ENCODE peak calls at places on chromosomes 3 and 15, in seven cellular contexts. T is heart left ventricle, V is uterus, E is ovary, K is body of pancreas, M is tibial nerve, G is A549. P is an unnamed sample. For H3K4me1, the result is how much of the 10 kb centered on the place peaks cover.

GRCh38 chr3:182981038-182981380 is 671 bp upstream of the DCUN1D1 start:
- DNase-seq in V (peak), G (no peak), M (no peak), K (no peak), E (peak), T (no peak), P (no peak)

GRCh38 chr15:78840661-78841060 is 29.4 kb upstream of the ADAMTS7 start:
- DNase-seq in T (peak), M (no peak), V (no peak), K (no peak), G (no peak), E (no peak), P (no peak)

GRCh38 chr15:58770519-58770856 is 614 bp upstream of the MINDY2 start:
- DNase-seq in G (no peak), K (no peak), E (no peak), M (no peak), T (no peak), V (no peak), P (no peak)

GRCh38 chr15:22918056-22918455 is 62.1 kb downstream of the CYFIP1 start:
- DNase-seq in V (no peak), G (peak), T (no peak), M (no peak), E (no peak), K (no peak), P (no peak)

GRCh38 chr3:115792206-115792955 is 169.1 kb downstream of the GAP43 start:
- DNase-seq in M (no peak), G (peak), T (no peak), E (no peak), K (no peak), V (no peak), P (no peak)

GRCh38 chr3:33044676-33045075 is 52.3 kb downstream of the GLB1 start:
- DNase-seq in G (no peak), K (no peak), T (no peak), V (no peak), E (no peak), M (no peak), P (no peak)

GRCh38 chr3:48502728-48503168 is 1.2 kb downstream of the SHISA5 start:
- DNase-seq in G (no peak), E (peak), K (peak), T (peak), M (peak), V (peak), P (peak)

GRCh38 chr15:91867581-91868026 is 14.1 kb downstream of the SLCO3A1 start:
- DNase-seq in M (no peak), V (peak), G (peak), E (peak), T (peak), K (peak), P (peak)

GRCh38 chr3:40268708-40269524 is 40.6 kb upstream of the EIF1B start:
- DNase-seq in G (no peak), E (no peak), V (no peak), K (no peak), T (no peak), M (no peak), P (no peak)

GRCh38 chr3:137171834-137172603 is 214.2 kb downstream of the IL20RB start:
- DNase-seq in G (no peak), E (no peak), V (no peak), M (no peak), T (no peak), K (no peak), P (no peak)

GRCh38 chr15:99537344-99537743 is 28.4 kb upstream of the MEF2A start:
- DNase-seq in V (no peak), T (peak), E (no peak), G (no peak), M (no peak), K (peak), P (no peak)

GRCh38 chr15:37014566-37014965 is 85.8 kb downstream of the MEIS2 start:
- DNase-seq in E (no peak), T (no peak), G (no peak), K (no peak), V (no peak), M (no peak), P (no peak)
- H3K4me1 ChIP-seq in E (under half), T (under half), G (under half), K (under half), V (under half), M (under half), P (under half)

GRCh38 chr3:143988306-143988705 is 16.7 kb downstream of the DIPK2A start:
- DNase-seq in V (no peak), E (no peak), K (no peak), G (no peak), M (no peak), T (no peak), P (no peak)

GRCh38 chr3:143991713-143992112 is 20.1 kb downstream of the DIPK2A start:
- DNase-seq in M (no peak), K (no peak), E (no peak), T (no peak), G (no peak), V (no peak), P (no peak)
- TF ChIP-seq POLR2A in M (no peak), K (no peak), E (no peak), T (no peak), G (no peak), V (no peak), P (no peak)

DNA sequence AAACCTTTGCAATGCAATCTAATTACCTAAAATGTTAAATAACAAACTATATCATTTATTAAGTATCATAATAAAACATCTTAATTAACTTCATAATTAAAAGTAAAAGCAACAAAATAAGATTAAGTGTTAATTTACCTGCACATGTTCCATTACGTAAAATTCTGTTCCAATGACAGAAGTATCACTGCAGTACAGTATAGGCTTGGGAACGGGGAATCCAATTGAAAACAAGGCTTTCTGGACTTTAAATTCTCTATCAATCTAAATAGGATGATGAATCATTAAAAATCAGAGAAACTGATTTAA is 17.1 kb downstream of the ACAD11 start:
- DNase-seq in K (no peak), E (no peak), T (no peak), M (no peak), V (no peak), G (no peak), P (no peak)
- TF ChIP-seq CTCF in K (no peak), E (no peak), T (no peak), M (no peak), V (peak), G (no peak), P (no peak)

DNA sequence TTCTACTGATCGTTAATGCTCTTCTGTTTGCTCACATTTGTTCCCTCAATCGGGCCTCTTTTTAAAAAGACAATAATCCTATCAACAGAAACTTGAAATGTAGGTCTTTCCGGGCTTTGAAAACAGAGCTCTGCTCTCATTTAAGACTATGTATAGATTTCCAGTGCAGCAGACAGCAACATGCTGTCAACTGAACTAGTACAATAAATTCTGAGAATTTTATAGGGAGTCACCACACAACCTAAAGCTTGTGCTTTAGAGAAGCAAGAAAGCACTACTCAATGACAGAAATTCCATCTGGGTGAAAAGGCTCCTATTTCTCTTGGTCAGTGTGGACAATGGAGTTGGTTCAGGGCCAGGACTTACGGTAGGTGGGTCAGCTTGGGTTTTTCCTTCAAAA is 583.6 kb downstream of the ROBO1 start:
- DNase-seq in V (no peak), K (no peak), T (no peak), M (no peak), E (no peak), G (no peak), P (no peak)
- H3K4me1 ChIP-seq in V (under half), K (under half), T (under half), M (under half), E (under half), G (under half), P (under half)

DNA sequence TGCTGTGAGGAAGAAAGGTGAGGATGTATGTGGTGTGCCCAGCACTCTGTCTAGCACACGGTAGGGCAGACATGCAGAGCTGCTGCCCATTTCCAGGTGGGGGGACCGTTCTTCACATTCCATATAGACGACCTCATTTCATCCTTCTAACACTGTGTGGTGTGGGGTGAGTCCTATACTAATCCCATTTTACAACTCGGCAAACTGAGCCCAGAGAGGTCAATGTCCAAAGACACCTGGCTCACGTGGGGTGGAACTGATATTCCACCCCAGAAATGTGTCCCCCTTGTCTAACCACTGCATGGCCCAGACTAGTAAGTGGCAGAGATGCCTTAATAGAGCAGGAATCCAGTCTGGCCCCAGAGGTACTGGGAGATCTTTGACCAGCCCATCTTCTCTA is 119.2 kb downstream of the FBLN2 start:
- DNase-seq in E (no peak), K (no peak), T (no peak), G (no peak), M (no peak), V (no peak), P (no peak)
- TF ChIP-seq POLR2A in E (no peak), K (no peak), T (no peak), G (no peak), M (no peak), V (no peak), P (no peak)

DNA sequence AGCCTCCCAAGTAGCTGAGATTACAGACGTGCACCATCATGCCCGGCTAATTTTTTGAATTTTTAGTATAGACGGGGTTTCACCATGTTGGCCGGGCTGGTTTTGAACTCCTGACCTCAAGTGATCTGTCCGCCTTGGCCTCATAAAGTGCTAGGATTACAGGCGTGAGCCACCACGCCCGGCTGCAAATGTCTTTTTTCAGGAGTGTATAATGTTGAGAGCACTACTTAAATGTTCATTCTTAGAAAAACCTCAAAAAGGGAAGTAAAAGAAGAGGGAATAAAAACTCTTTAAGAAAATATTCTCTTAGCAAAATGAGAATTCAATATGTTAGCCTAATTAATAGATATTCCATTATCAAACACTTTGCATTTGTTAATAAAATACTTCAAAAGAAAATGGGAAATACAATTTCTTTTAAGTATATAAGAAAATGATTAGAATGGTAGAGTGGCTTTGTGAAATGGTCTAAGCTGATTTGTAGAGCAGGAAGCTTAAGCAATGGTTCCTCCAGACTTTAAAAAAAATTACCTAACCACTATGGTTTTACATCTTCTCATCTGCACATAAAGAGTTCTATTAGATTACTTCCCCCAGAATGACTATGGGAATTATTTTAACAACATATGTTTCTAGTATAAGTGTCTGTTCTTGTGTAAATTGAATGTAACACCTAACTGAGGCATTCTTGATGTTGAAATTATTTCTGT is 226.7 kb upstream of the ALCAM start:
- DNase-seq in T (no peak), V (no peak), M (no peak), E (no peak), K (no peak), G (no peak), P (no peak)
- TF ChIP-seq CTCF in T (no peak), V (no peak), M (no peak), E (no peak), K (no peak), G (no peak), P (no peak)

GRCh38 chr3:172142074-172143059 is 103.0 kb downstream of the FNDC3B start:
- DNase-seq in M (no peak), T (no peak), V (no peak), E (no peak), G (peak), K (no peak), P (no peak)
- H3K4me1 ChIP-seq in M (half or more), T (under half), V (under half), E (under half), G (half or more), K (half or more), P (half or more)

GRCh38 chr15:84765675-84766074 is 17.3 kb downstream of the ZNF592 start:
- DNase-seq in K (no peak), T (no peak), M (no peak), G (no peak), V (no peak), E (no peak), P (no peak)
- TF ChIP-seq POLR2A in K (no peak), T (no peak), M (no peak), G (no peak), V (no peak), E (no peak), P (no peak)

GRCh38 chr3:138328341-138328740 is 1.3 kb downstream of the NME9 start:
- DNase-seq in K (no peak), V (no peak), G (peak), E (no peak), M (no peak), T (no peak), P (no peak)
- TF ChIP-seq CTCF in K (no peak), V (no peak), G (peak), E (no peak), M (no peak), T (no peak), P (no peak)